ENCODE peak calls at places on chromosomes 16 and 17, in ten cellular contexts. R, U, Z, D, Y, K, S, T, N and M are unnamed samples.

GRCh38 chr17:57242148-57242547 is 14.2 kb upstream of the MSI2 start:
- DNase-seq in N (no peak), S (peak; percentile 4), Y (no peak), T (no peak), U (no peak), D (no peak), R (peak; percentile 57), K (no peak), Z (no peak), M (no peak)

GRCh38 chr16:20307240-20307671 is 20.1 kb downstream of the GP2 start:
- DNase-seq in D (no peak), U (no peak), K (no peak), T (no peak), Y (no peak), N (no peak), Z (no peak), S (no peak), R (no peak), M (no peak)

GRCh38 chr17:3710951-3711383 is 12.7 kb upstream of the HASPIN start:
- DNase-seq in U (no peak), K (peak; percentile 81), T (no peak), S (peak; percentile 60), Z (no peak), N (no peak), Y (no peak), R (no peak), D (no peak), M (no peak)

GRCh38 chr16:16996830-16997229 is 473.9 kb downstream of the XYLT1 start:
- DNase-seq in D (no peak), Z (no peak), S (no peak), U (no peak), N (peak; percentile 16), Y (no peak), T (peak; percentile 74), R (no peak), K (no peak), M (no peak)

GRCh38 chr17:67854378-67854777 is 29.1 kb downstream of the BPTF start:
- DNase-seq in U (no peak), K (no peak), T (no peak), N (no peak), Y (no peak), Z (no peak), R (no peak), S (no peak), D (no peak), M (no peak)

GRCh38 chr17:27236710-27237315 is 57.1 kb upstream of the WSB1 start:
- DNase-seq in U (peak; percentile 95), Z (peak; percentile 70), S (peak; percentile 84), D (peak; percentile 72), Y (peak; percentile 47), R (peak; percentile 60), K (peak; percentile 68), T (peak; percentile 94), N (peak; percentile 73), M (no peak)

GRCh38 chr16:65908568-65908967 is 457.9 kb upstream of the CDH5 start:
- DNase-seq in T (peak; percentile 65), U (no peak), N (peak; percentile 94), D (no peak), K (no peak), S (no peak), Z (peak; percentile 61), Y (peak; percentile 53), R (no peak), M (no peak)

GRCh38 chr16:57141822-57142631 is 43.8 kb downstream of the PSME3IP1 start:
- DNase-seq in S (no peak), N (no peak), U (no peak), D (no peak), K (no peak), T (no peak), Y (no peak), R (no peak), Z (peak; percentile 17), M (peak; percentile 55)

GRCh38 chr17:44386182-44386525 is 3.3 kb downstream of the ITGA2B start:
- DNase-seq in T (no peak), R (no peak), Z (no peak), K (no peak), U (peak; percentile 28), S (no peak), N (no peak), Y (no peak), D (no peak), M (no peak)

GRCh38 chr17:44384281-44384822 is 5.1 kb downstream of the ITGA2B start:
- DNase-seq in U (no peak), Y (no peak), T (no peak), S (no peak), R (no peak), D (no peak), Z (peak; percentile 25), N (peak; percentile 62), K (no peak), M (no peak)

GRCh38 chr17:44384823-44385286 is 4.6 kb downstream of the ITGA2B start:
- DNase-seq in R (no peak), K (no peak), T (peak; percentile 86), U (no peak), D (no peak), Z (no peak), N (no peak), Y (no peak), S (peak; percentile 25), M (no peak)

GRCh38 chr17:44383861-44384260 is 5.6 kb downstream of the ITGA2B start:
- DNase-seq in D (no peak), R (no peak), U (no peak), Z (no peak), K (no peak), Y (no peak), N (no peak), S (no peak), T (no peak), M (no peak)

GRCh38 chr17:44385287-44386181 is 3.9 kb downstream of the ITGA2B start:
- DNase-seq in R (peak; percentile 77), K (peak; percentile 57), Y (peak; percentile 93), N (peak; percentile 94), S (peak; percentile 82), Z (peak; percentile 97), T (peak; percentile 100), U (peak; percentile 94), D (no peak), M (peak; percentile 94)
- TF ChIP-seq CTCF in R (no peak), K (no peak), Y (peak; percentile 21), N (peak; percentile 36), S (peak; percentile 25), Z (peak; percentile 36), T (peak; percentile 62), U (no peak), D (no peak), M (no peak)

DNA sequence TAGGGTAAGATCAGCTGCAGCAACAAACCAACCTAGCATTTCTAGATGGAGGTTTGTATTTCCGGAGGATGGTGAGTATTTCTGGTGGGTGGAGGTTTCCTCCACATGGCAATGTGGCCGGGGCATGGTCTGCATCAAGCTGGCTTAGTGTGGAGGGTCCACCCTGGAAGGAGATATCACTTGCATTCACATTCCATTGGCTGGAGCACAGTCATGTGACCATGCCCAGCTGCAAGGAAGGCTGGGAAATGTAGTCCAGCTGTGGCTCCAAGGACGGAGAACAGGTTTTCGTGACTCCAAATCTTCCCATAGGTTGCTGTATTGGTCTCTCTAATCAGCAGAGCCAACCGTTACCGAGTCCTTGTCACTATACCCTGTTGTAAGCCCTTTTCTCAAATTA is 68.7 kb downstream of the RAI1 start:
- DNase-seq in S (peak; percentile 38), K (peak; percentile 25), D (no peak), N (peak; percentile 90), T (peak; percentile 98), R (no peak), Z (peak; percentile 83), U (no peak), Y (peak; percentile 76), M (no peak)
- H3K4me3 ChIP-seq in S (no peak overlapping the region), K (no peak overlapping the region), D (no peak overlapping the region), N (no peak overlapping the region), T (no peak overlapping the region), R (no peak overlapping the region), Z (no peak overlapping the region), U (no peak overlapping the region), Y (no peak overlapping the region), M (no peak overlapping the region)

DNA sequence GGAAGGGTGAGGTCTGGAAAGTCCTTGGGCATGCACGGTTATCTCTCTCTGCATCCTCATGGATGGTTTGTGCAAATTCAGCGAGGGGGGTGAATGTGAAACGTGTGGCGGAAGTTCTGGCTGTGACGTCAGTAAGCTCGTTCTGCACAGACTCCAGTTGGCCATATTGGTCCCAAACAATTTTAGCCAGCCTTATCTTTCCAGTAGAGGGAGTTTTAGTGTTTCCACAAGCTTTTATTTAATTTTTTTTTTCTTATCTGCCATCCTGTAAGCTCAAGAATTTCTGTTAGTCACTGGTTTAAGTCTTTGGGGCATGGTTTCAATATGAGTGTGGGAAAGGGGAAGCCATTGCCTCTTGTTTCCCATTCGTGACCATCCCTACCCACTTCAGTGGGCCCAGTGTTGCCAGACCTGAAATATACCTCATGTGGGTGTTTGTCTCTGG is 39.0 kb downstream of the HLF start:
- DNase-seq in Y (peak; percentile 25), D (no peak), R (no peak), Z (no peak), S (peak; percentile 46), T (peak; percentile 13), K (no peak), U (no peak), N (no peak), M (no peak)
- TF ChIP-seq CTCF in Y (peak; percentile 14), D (no peak), R (no peak), Z (peak; percentile 38), S (peak; percentile 31), T (no peak), K (no peak), U (no peak), N (no peak), M (no peak)

GRCh38 chr16:28925386-28926228 is 569 bp upstream of the RABEP2 start:
- DNase-seq in R (peak; percentile 90), T (no peak), U (peak; percentile 95), S (peak; percentile 83), Z (no peak), Y (peak; percentile 71), N (peak; percentile 91), K (peak; percentile 71), D (no peak), M (no peak)

GRCh38 chr16:28923652-28924398 is 1.2 kb downstream of the RABEP2 start:
- DNase-seq in Y (no peak), Z (no peak), R (no peak), S (no peak), T (no peak), D (no peak), K (no peak), N (no peak), U (no peak), M (no peak)

GRCh38 chr16:28924762-28925385 is at the start of gene RABEP2:
- DNase-seq in Z (peak; percentile 100), S (peak; percentile 91), R (peak; percentile 93), Y (peak; percentile 96), U (peak; percentile 98), N (peak; percentile 96), K (peak; percentile 95), D (no peak), T (peak; percentile 100), M (peak; percentile 95)

GRCh38 chr16:28924399-28924761 is 658 bp downstream of the RABEP2 start:
- DNase-seq in D (no peak), U (peak; percentile 88), K (no peak), S (no peak), Z (no peak), Y (no peak), R (no peak), N (no peak), T (no peak), M (no peak)

DNA sequence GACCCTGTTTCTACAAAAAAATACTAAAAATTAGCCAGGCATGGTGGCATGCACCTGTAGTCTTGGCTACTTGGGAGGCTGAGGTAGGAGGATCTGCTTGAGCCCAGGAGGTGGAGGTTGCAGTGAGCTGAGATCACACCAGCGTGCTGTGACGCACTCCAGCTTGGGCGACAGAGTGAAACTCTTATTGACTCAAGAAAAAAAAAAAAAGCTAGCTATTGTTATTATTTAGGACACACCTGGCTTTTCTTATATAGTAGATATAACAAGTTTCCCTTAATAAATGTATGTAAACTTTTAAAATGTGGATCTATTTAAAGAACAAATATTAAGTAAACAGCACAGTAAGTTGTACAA is 1.8 kb downstream of the RABEP2 start:
- DNase-seq in Z (no peak), U (no peak), Y (no peak), K (no peak), T (no peak), D (no peak), R (no peak), N (no peak), S (no peak), M (no peak)
- H3K4me3 ChIP-seq in Z (no peak overlapping the region), U (no peak overlapping the region), Y (no peak overlapping the region), K (no peak overlapping the region), T (no peak overlapping the region), D (no peak overlapping the region), R (no peak overlapping the region), N (no peak overlapping the region), S (no peak overlapping the region), M (no peak overlapping the region)